ENCODE peak calls at places on chromosomes 1 and 21, in eight cellular contexts. F, W, J, R, Y, S, L and P are unnamed samples.

GRCh38 chr1:246208120-246208519 is 299.0 kb downstream of the SMYD3 start:
- DNase-seq in F (no peak), L (no peak), S (no peak), J (no peak), R (no peak), W (no peak), Y (no peak), P (no peak)

GRCh38 chr1:6954596-6954995 is 169.3 kb downstream of the CAMTA1 start:
- DNase-seq in S (no peak), J (no peak), R (no peak), L (no peak), F (no peak), Y (no peak), W (no peak), P (no peak)

GRCh38 chr1:13749543-13750307 is 49.7 kb downstream of the PRDM2 start:
- DNase-seq in R (no peak), S (peak; percentile 18), J (no peak), W (peak; percentile 27), F (peak; percentile 19), Y (no peak), L (peak; percentile 40), P (peak; percentile 6)

GRCh38 chr21:35705888-35706287 is 354.4 kb downstream of the SETD4 start:
- DNase-seq in W (no peak), J (no peak), R (no peak), F (no peak), Y (no peak), L (no peak), S (no peak), P (no peak)

GRCh38 chr1:30615076-30615795 is 108.1 kb downstream of the MATN1 start:
- DNase-seq in S (no peak), L (no peak), J (no peak), R (no peak), W (no peak), F (no peak), Y (no peak), P (no peak)

GRCh38 chr1:234722904-234723588 is 113.1 kb upstream of the IRF2BP2 start:
- DNase-seq in J (peak; percentile 66), F (no peak), W (peak; percentile 62), Y (peak; percentile 60), L (peak; percentile 58), R (peak; percentile 78), S (no peak), P (no peak)

GRCh38 chr1:168488153-168488552 is 55.6 kb downstream of the XCL2 start:
- DNase-seq in J (peak; percentile 32), S (no peak), Y (no peak), W (no peak), L (no peak), R (no peak), F (no peak), P (peak; percentile 67)

GRCh38 chr1:8089535-8090228 is 63.6 kb upstream of the ERRFI1 start:
- DNase-seq in S (no peak), J (no peak), F (no peak), L (no peak), W (no peak), R (no peak), Y (no peak), P (no peak)

GRCh38 chr21:34882719-34883131 is 166.4 kb downstream of the RUNX1 start:
- DNase-seq in Y (no peak), F (no peak), J (no peak), S (no peak), W (no peak), L (no peak), R (no peak), P (no peak)

GRCh38 chr1:41495171-41495948 is 10.9 kb upstream of the EDN2 start:
- DNase-seq in L (no peak), F (peak; percentile 81), W (no peak), S (peak; percentile 38), Y (peak; percentile 62), R (no peak), J (no peak), P (no peak)

GRCh38 chr1:117231748-117232373 is 21.1 kb upstream of the VTCN1 start:
- DNase-seq in Y (no peak), S (no peak), J (peak; percentile 52), R (no peak), F (no peak), W (no peak), L (no peak), P (no peak)

GRCh38 chr1:24905979-24906720 is 23.9 kb downstream of the RUNX3 start:
- DNase-seq in J (no peak), F (no peak), R (no peak), Y (no peak), W (no peak), S (no peak), L (no peak), P (no peak)

GRCh38 chr1:54499097-54500029 is 48.7 kb upstream of the ACOT11 start:
- DNase-seq in J (peak; percentile 47), W (no peak), R (no peak), Y (peak; percentile 48), L (no peak), S (no peak), F (peak; percentile 81), P (no peak)

GRCh38 chr1:157140068-157140588 is 1.9 kb upstream of the ETV3 start:
- DNase-seq in W (no peak), L (no peak), Y (no peak), R (no peak), J (no peak), F (no peak), S (no peak), P (no peak)

GRCh38 chr1:34127006-34128000 is 37.7 kb downstream of the CSMD2 start:
- DNase-seq in S (no peak), Y (no peak), L (no peak), W (no peak), F (no peak), J (no peak), R (no peak), P (no peak)

GRCh38 chr21:39673736-39674135 is 61.0 kb downstream of the B3GALT5 start:
- DNase-seq in S (no peak), W (no peak), Y (no peak), J (peak; percentile 79), F (no peak), L (no peak), R (no peak), P (no peak)

GRCh38 chr1:101323530-101323929 is 86.7 kb downstream of the S1PR1 start:
- DNase-seq in R (no peak), Y (no peak), J (no peak), S (no peak), F (no peak), W (no peak), L (no peak), P (no peak)

GRCh38 chr1:21901473-21901847 is 35.6 kb downstream of the HSPG2 start:
- DNase-seq in W (no peak), R (no peak), J (no peak), Y (no peak), F (no peak), L (no peak), S (no peak), P (peak; percentile 47)

GRCh38 chr1:53956308-53957168 is 10.4 kb downstream of the LRRC42 start:
- DNase-seq in L (peak; percentile 40), J (no peak), W (no peak), Y (no peak), F (no peak), R (no peak), S (peak; percentile 32), P (no peak)

GRCh38 chr21:28975401-28975800 is 17.3 kb downstream of the LTN1 start:
- DNase-seq in J (no peak), F (no peak), S (no peak), L (no peak), W (no peak), R (no peak), Y (no peak), P (no peak)

GRCh38 chr1:200311256-200311655 is 98.6 kb downstream of the ZNF281 start:
- DNase-seq in L (no peak), Y (no peak), J (no peak), S (no peak), W (no peak), F (no peak), R (peak; percentile 22), P (no peak)

GRCh38 chr1:240310226-240310925 is 218.7 kb downstream of the FMN2 start:
- DNase-seq in S (no peak), J (no peak), R (peak; percentile 52), W (no peak), Y (no peak), L (no peak), F (no peak), P (no peak)

GRCh38 chr1:5329068-5329739 is 663.0 kb downstream of the NPHP4 start:
- DNase-seq in F (no peak), R (no peak), Y (no peak), S (no peak), J (no peak), W (no peak), L (no peak), P (no peak)

GRCh38 chr1:212110617-212111016 is 75.1 kb downstream of the DTL start:
- DNase-seq in F (no peak), J (peak; percentile 16), Y (no peak), L (no peak), S (no peak), R (no peak), W (no peak), P (no peak)